ENCODE peak calls at places on chromosomes 4 and X, in six cellular contexts. M is PC-9, S is lower lobe of right lung, D is IMR-90, E is testis, G is A673. X is an unnamed sample. For H3K4me1, the result is how much of the 10 kb centered on the place peaks cover.

GRCh38 chr4:126718161-126718560 is 914.6 kb upstream of the INTU start:
- DNase-seq in E (no peak), G (no peak), M (no peak), S (no peak), D (peak), X (no peak)

GRCh38 chr4:159177265-159178146 is 74.6 kb downstream of the RAPGEF2 start:
- DNase-seq in M (no peak), D (no peak), S (no peak), G (no peak), E (no peak), X (no peak)

GRCh38 chr4:110008540-110008939 is 95.9 kb downstream of the EGF start:
- DNase-seq in D (no peak), E (no peak), M (no peak), G (no peak), S (no peak), X (no peak)

GRCh38 chr4:186606593-186606992 is 51.2 kb upstream of the MTNR1A start:
- DNase-seq in G (peak), E (no peak), D (peak), M (no peak), S (no peak), X (peak)

GRCh38 chr4:137378393-137379290 is 153.7 kb downstream of the PCDH18 start:
- DNase-seq in G (no peak), S (no peak), M (no peak), D (no peak), E (no peak), X (peak)

GRCh38 chr4:98467627-98468072 is 190.8 kb downstream of the TSPAN5 start:
- DNase-seq in S (peak), E (peak), M (peak), G (peak), D (peak), X (no peak)

GRCh38 chr4:77215107-77215506 is 58.1 kb downstream of the CCNG2 start:
- DNase-seq in M (no peak), D (no peak), S (no peak), E (no peak), G (no peak), X (no peak)

GRCh38 chr4:52833941-52834525 is 28.1 kb upstream of the RASL11B start:
- DNase-seq in S (no peak), E (no peak), M (peak), G (no peak), D (peak), X (peak)

GRCh38 chrX:40877869-40878268 is 142.5 kb upstream of the MED14 start:
- DNase-seq in E (no peak), S (no peak), D (peak), G (peak), M (peak), X (no peak)

GRCh38 chrX:31123335-31123734 is 51.5 kb upstream of the FTHL17 start:
- DNase-seq in G (no peak), M (no peak), D (no peak), E (no peak), S (no peak), X (no peak)

GRCh38 chrX:72100051-72100755 is 31.5 kb downstream of the RTL5 start:
- DNase-seq in S (no peak), G (no peak), D (no peak), M (no peak), E (no peak), X (no peak)

GRCh38 chr4:116020141-116020722 is 906.8 kb upstream of the NDST4 start:
- DNase-seq in G (no peak), S (no peak), D (no peak), E (no peak), M (no peak), X (peak)

GRCh38 chr4:47154816-47155370 is 123.5 kb downstream of the GABRB1 start:
- DNase-seq in D (peak), G (no peak), S (no peak), E (no peak), M (no peak), X (no peak)

GRCh38 chr4:1971456-1972200 is 37.1 kb downstream of the NELFA start:
- DNase-seq in E (no peak), S (no peak), G (no peak), M (no peak), D (no peak), X (no peak)

GRCh38 chr4:3827616-3828492 is 61.7 kb downstream of the ADRA2C start:
- DNase-seq in M (peak), D (peak), S (peak), E (peak), G (peak), X (no peak)

GRCh38 chrX:24506082-24506481 is 41.0 kb downstream of the PDK3 start:
- DNase-seq in D (peak), E (no peak), M (peak), S (no peak), G (no peak), X (peak)

GRCh38 chrX:115952417-115953092 is 218.0 kb upstream of the AGTR2 start:
- DNase-seq in G (peak), E (no peak), S (no peak), D (no peak), M (no peak), X (no peak)

GRCh38 chrX:152641996-152642395 is 4.3 kb downstream of the GABRQ start:
- DNase-seq in E (peak), D (peak), G (peak), S (no peak), M (peak), X (no peak)

GRCh38 chr4:182582245-182582644 is 334.9 kb downstream of the DCTD start:
- DNase-seq in S (no peak), D (no peak), E (no peak), G (peak), M (no peak), X (peak)

GRCh38 chrX:53440631-53441517 is 6.7 kb upstream of the HSD17B10 start:
- DNase-seq in G (peak), M (peak), E (peak), D (peak), S (peak), X (peak)

GRCh38 chr4:24922988-24923387 is 10.1 kb upstream of the CCDC149 start:
- DNase-seq in G (no peak), D (no peak), S (no peak), E (no peak), M (no peak), X (no peak)

GRCh38 chr4:48369248-48369647 is 27.9 kb downstream of the SLAIN2 start:
- DNase-seq in G (no peak), D (peak), E (no peak), M (no peak), S (no peak), X (no peak)

GRCh38 chr4:146340798-146341197 is 126.5 kb downstream of the REELD1 start:
- DNase-seq in M (no peak), D (peak), E (no peak), S (no peak), G (peak), X (no peak)

GRCh38 chr4:151473521-151474097 is 64.6 kb downstream of the FHIP1A start:
- DNase-seq in S (no peak), M (no peak), D (no peak), G (no peak), E (no peak), X (no peak)

GRCh38 chr4:3452376-3452775 is 10.6 kb downstream of the HGFAC start:
- DNase-seq in D (no peak), G (no peak), S (no peak), M (no peak), E (no peak), X (no peak)

GRCh38 chr4:76977731-76978350 is 28.3 kb downstream of the SEPTIN11 start:
- DNase-seq in M (peak), D (peak), E (no peak), S (no peak), G (peak), X (peak)

GRCh38 chrX:129759576-129760061 is 20.1 kb upstream of the SASH3 start:
- DNase-seq in M (no peak), G (no peak), S (peak), E (peak), D (peak), X (no peak)

GRCh38 chrX:123713434-123713833 is 19.4 kb downstream of the THOC2 start:
- DNase-seq in D (no peak), G (no peak), E (no peak), S (no peak), M (no peak), X (no peak)

GRCh38 chr4:189792819-189793618 is 147.7 kb upstream of the FRG1 start:
- DNase-seq in S (peak), M (peak), E (peak), D (peak), G (peak), X (no peak)

GRCh38 chrX:11331788-11332187 is 38.6 kb downstream of the AMELX start:
- DNase-seq in S (no peak), D (no peak), M (no peak), G (no peak), E (no peak), X (no peak)
- H3K4me1 ChIP-seq in S (under half), D (under half), M (under half), G (under half), E (under half), X (under half)

GRCh38 chrX:68429216-68429615 is 4.1 kb downstream of the OPHN1 start:
- DNase-seq in D (no peak), E (no peak), M (peak), G (no peak), S (no peak), X (peak)

GRCh38 chrX:68431836-68432235 is 1.5 kb downstream of the OPHN1 start:
- DNase-seq in G (no peak), D (peak), S (no peak), M (no peak), E (no peak), X (no peak)

GRCh38 chrX:68433981-68434299 is 645 bp upstream of the OPHN1 start:
- DNase-seq in E (no peak), M (no peak), G (no peak), D (no peak), S (no peak), X (no peak)

GRCh38 chrX:68433155-68433980 is at the start of gene OPHN1:
- DNase-seq in S (peak), D (peak), E (peak), G (peak), M (peak), X (peak)

GRCh38 chrX:68432648-68433047 is 647 bp downstream of the OPHN1 start:
- DNase-seq in D (peak), E (no peak), M (no peak), S (no peak), G (no peak), X (peak)
- TF ChIP-seq CTCF in D (no peak), E (no peak), M (no peak), S (no peak), G (no peak), X (no peak)

DNA sequence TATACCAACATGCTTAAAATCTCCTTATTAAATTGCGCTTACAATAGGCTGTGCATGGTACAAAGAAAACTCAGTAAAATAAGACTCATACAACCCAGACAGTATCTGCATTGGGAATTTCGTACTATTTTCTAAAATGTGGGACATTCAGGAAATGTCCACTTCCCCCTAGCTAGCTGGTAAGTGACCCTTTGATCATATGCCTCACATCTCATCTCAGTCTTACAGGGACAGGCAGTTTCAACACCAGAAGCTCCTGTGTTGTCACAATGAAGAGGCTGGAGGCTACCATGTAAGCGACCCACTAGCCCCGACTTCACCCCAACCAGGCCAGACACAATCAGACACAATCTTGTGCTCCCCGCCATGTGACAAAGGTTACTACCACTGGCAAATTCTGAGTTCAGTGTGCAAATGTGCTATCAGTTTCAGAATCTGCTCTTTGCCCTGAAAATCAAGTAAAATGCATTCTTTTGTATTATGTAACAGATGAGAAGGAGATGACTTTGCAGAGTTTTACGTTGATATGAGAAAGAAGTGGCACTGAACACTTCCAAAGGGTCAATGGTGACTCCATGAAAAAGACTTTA is 56.9 kb upstream of the STS start:
- DNase-seq in M (peak), G (no peak), E (no peak), D (no peak), S (no peak), X (no peak)
- H3K4me1 ChIP-seq in M (under half), G (under half), E (under half), D (under half), S (under half), X (under half)

GRCh38 chr4:170875868-170876267 is 786.1 kb upstream of the AADAT start:
- DNase-seq in E (no peak), D (no peak), M (no peak), G (peak), S (no peak), X (no peak)
- TF ChIP-seq CTCF in E (no peak), D (no peak), M (no peak), G (no peak), S (no peak), X (peak)

GRCh38 chr4:113636438-113636818 is 125.1 kb downstream of the CAMK2D start:
- DNase-seq in E (no peak), G (no peak), D (no peak), S (no peak), M (no peak), X (no peak)
- H3K4me1 ChIP-seq in E (under half), G (under half), D (under half), S (half or more), M (under half), X (under half)

DNA sequence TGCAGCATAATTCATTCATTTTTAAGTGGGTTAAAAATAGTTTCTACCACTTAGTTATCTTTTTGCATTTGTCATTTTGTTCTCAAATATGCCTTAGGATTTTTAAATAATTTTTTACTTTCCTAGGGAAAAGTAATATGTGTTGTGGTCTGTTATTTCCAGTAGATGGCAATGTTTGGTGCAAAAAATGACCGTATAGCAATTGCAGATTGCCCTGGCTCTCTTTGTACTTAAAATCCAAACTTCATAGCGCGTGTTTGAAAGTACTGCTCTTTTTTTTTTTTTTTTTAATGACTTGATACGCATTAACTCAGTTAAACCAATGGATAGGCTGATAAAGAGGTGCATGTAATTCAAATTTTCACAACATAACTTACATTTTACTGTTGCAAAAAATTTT is 74.4 kb upstream of the RBMX start:
- DNase-seq in S (no peak), G (peak), M (no peak), E (no peak), D (peak), X (peak)
- TF ChIP-seq CTCF in S (peak), G (peak), M (peak), E (no peak), D (peak), X (peak)

DNA sequence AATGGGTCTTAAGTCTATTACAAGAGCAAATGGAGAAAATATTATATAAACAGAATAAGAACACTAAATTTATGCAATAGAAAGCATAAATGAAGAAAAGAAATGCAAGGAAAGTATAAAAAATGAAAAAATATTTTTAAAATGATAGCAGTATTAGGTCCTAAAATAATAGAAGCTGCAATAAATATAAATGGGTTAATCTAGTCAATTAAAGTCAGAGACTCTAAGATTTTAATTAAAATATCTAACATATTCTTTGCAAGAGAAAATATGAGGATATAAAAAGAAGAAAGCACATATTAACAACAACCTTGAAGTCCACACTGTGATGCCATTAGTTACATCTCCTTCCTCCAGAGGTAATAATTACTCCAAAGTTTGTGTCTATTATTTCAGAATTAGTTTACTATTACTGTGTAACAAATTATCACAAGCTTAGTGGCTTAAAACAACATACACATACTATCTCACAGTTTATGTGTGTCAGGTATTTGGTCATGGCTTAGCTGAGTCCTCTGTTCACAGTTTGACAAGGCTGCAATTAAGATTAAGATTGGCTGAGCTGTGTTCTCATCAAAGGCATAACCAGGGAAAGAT is 174.9 kb downstream of the NAA11 start:
- DNase-seq in D (no peak), S (no peak), G (no peak), M (no peak), E (no peak), X (no peak)
- H3K4me1 ChIP-seq in D (under half), S (under half), G (under half), M (under half), E (under half), X (under half)